ENCODE peak calls at places on chromosomes 12 and 14, in seven cellular contexts. Z is SK-N-MC, B is mammary epithelial cell, F is adrenal gland, W is GM06990, I is bronchial epithelial cell, X is pancreas. A is an unnamed sample.

GRCh38 chr12:112418248-112418595 is 525 bp upstream of the PTPN11 start:
- DNase-seq in Z (no peak), B (no peak), F (no peak), W (peak; percentile 29), I (no peak), X (no peak), A (no peak)

GRCh38 chr12:43305065-43305464 is 246.9 kb downstream of the ADAMTS20 start:
- DNase-seq in Z (no peak), B (no peak), F (no peak), W (no peak), I (no peak), X (no peak), A (no peak)

GRCh38 chr14:102986810-102987579 is 64.5 kb downstream of the AMN start:
- DNase-seq in Z (no peak), B (peak; percentile 99), F (no peak), W (no peak), I (peak; percentile 100), X (no peak), A (no peak)

GRCh38 chr12:120468271-120468845 is 1.2 kb downstream of the SRSF9 start:
- DNase-seq in Z (no peak), B (peak; percentile 51), F (peak; percentile 29), W (peak; percentile 47), I (no peak), X (peak; percentile 49), A (peak; percentile 55)

GRCh38 chr12:7060353-7060954 is at the start of gene C1S:
- DNase-seq in Z (no peak), B (peak; percentile 89), F (peak; percentile 83), W (no peak), I (peak; percentile 93), X (peak; percentile 35), A (peak; percentile 10)

GRCh38 chr14:78902010-78902623 is 731.9 kb downstream of the NRXN3 start:
- DNase-seq in Z (no peak), B (peak; percentile 11), F (peak; percentile 29), W (no peak), I (peak; percentile 26), X (peak; percentile 33), A (peak; percentile 18)

GRCh38 chr14:36683083-36683724 is 21.5 kb downstream of the PAX9 start:
- DNase-seq in Z (no peak), B (no peak), F (no peak), W (no peak), I (peak; percentile 46), X (no peak), A (no peak)

GRCh38 chr14:30450620-30451019 is 108.3 kb upstream of the G2E3 start:
- DNase-seq in Z (no peak), B (peak; percentile 3), F (no peak), W (no peak), I (peak; percentile 37), X (no peak), A (no peak)

GRCh38 chr14:41960316-41960715 is 353.6 kb downstream of the LRFN5 start:
- DNase-seq in Z (no peak), B (no peak), F (no peak), W (no peak), I (no peak), X (no peak), A (no peak)

GRCh38 chr12:127485528-127485927 is 781.4 kb upstream of the TMEM132C start:
- DNase-seq in Z (no peak), B (peak; percentile 71), F (peak; percentile 46), W (no peak), I (peak; percentile 32), X (no peak), A (peak; percentile 25)

GRCh38 chr14:49052516-49052915 is 533.7 kb downstream of the RPS29 start:
- DNase-seq in Z (no peak), B (no peak), F (no peak), W (no peak), I (no peak), X (no peak), A (peak; percentile 68)

GRCh38 chr12:131829351-131829794 is 1.2 kb downstream of the MMP17 start:
- DNase-seq in Z (no peak), B (peak; percentile 14), F (no peak), W (no peak), I (no peak), X (no peak), A (no peak)

GRCh38 chr12:75364918-75365317 is 26.0 kb upstream of the GLIPR1L2 start:
- DNase-seq in Z (peak; percentile 80), B (no peak), F (no peak), W (no peak), I (no peak), X (no peak), A (peak; percentile 80)

GRCh38 chr12:105324704-105325103 is 5.8 kb upstream of the C12orf75 start:
- DNase-seq in Z (no peak), B (no peak), F (no peak), W (no peak), I (no peak), X (no peak), A (no peak)

GRCh38 chr14:79947440-79947839 is 263.9 kb downstream of the DIO2 start:
- DNase-seq in Z (no peak), B (no peak), F (no peak), W (no peak), I (no peak), X (no peak), A (no peak)

GRCh38 chr14:76876076-76876475 is 49.9 kb downstream of the LRRC74A start:
- DNase-seq in Z (peak; percentile 44), B (peak; percentile 63), F (peak; percentile 65), W (no peak), I (peak; percentile 59), X (peak; percentile 64), A (peak; percentile 81)

GRCh38 chr14:55077691-55078151 is 26.3 kb downstream of the MAPK1IP1L start:
- DNase-seq in Z (no peak), B (peak; percentile 93), F (no peak), W (no peak), I (peak; percentile 91), X (peak; percentile 36), A (peak; percentile 60)

GRCh38 chr12:50980545-50980944 is 28.2 kb downstream of the HIGD1C start:
- DNase-seq in Z (no peak), B (no peak), F (no peak), W (no peak), I (no peak), X (no peak), A (no peak)

GRCh38 chr14:35653045-35653444 is 119.1 kb downstream of the INSM2 start:
- DNase-seq in Z (no peak), B (no peak), F (no peak), W (no peak), I (no peak), X (no peak), A (no peak)

GRCh38 chr12:106245767-106246166 is 2.1 kb downstream of the CKAP4 start:
- DNase-seq in Z (peak; percentile 44), B (no peak), F (peak; percentile 58), W (no peak), I (peak; percentile 74), X (peak; percentile 50), A (no peak)

GRCh38 chr14:34098985-34099349 is 148.1 kb upstream of the EGLN3 start:
- DNase-seq in Z (no peak), B (no peak), F (no peak), W (no peak), I (no peak), X (no peak), A (no peak)

GRCh38 chr12:51879102-51879501 is 8.8 kb upstream of the ANKRD33 start:
- DNase-seq in Z (no peak), B (no peak), F (no peak), W (no peak), I (no peak), X (no peak), A (no peak)

GRCh38 chr12:107474639-107475539 is 210.7 kb upstream of the PWP1 start:
- DNase-seq in Z (no peak), B (peak; percentile 29), F (no peak), W (no peak), I (peak; percentile 48), X (no peak), A (no peak)

DNA sequence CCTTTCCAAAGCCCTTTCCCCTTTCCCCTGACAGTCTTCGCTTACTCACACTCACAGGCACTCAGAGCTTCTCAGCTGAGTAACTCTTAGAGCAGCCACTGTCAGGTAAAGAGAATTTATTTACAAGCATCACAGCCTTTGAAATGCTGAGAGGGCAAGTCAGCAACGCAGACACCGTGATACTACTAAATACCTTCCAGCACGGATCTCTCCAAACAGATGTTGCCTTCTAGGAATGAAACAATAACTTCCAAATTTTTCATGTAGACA is 167.8 kb downstream of the FOXN3 start:
- DNase-seq in Z (no peak), B (peak; percentile 81), F (no peak), W (no peak), I (peak; percentile 92), X (no peak), A (no peak)
- H3K36me3 ChIP-seq in Z (no peaks in the 10 kb centered on the region), B (no peaks in the 10 kb centered on the region), F (no peaks in the 10 kb centered on the region), W (no peaks in the 10 kb centered on the region), I (no peaks in the 10 kb centered on the region), X (no peaks in the 10 kb centered on the region), A (no peaks in the 10 kb centered on the region)

GRCh38 chr12:31803306-31804184 is 74.7 kb upstream of the AMN1 start:
- DNase-seq in Z (no peak), B (no peak), F (no peak), W (no peak), I (no peak), X (no peak), A (no peak)

GRCh38 chr12:31813305-31813704 is 84.5 kb upstream of the AMN1 start:
- DNase-seq in Z (no peak), B (peak; percentile 1), F (no peak), W (no peak), I (peak; percentile 7), X (no peak), A (peak; percentile 23)

GRCh38 chr12:31804185-31804504 is 75.3 kb upstream of the AMN1 start:
- DNase-seq in Z (no peak), B (no peak), F (no peak), W (peak; percentile 51), I (no peak), X (no peak), A (no peak)

DNA sequence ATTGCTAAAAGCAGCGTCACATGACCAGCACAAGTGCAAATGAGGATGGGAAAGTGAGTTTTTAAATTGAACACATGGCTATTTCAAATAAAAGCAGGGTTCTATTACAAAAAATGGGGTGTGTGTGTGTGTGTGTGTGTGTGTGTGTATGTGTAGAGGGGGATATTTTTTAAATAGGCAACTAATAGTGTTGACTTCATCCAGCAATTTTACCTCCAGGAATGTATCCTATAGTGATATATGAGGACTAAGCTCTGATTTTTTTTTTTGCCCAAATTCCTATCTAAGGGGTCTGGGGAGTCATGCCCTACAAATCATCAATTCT is 78.9 kb upstream of the AMN1 start:
- DNase-seq in Z (no peak), B (no peak), F (no peak), W (peak; percentile 44), I (no peak), X (no peak), A (no peak)
- H3K36me3 ChIP-seq in Z (no peaks in the 10 kb centered on the region), B (no peaks in the 10 kb centered on the region), F (no peaks in the 10 kb centered on the region), W (no peaks in the 10 kb centered on the region), I (no peaks in the 10 kb centered on the region), X (no peaks in the 10 kb centered on the region), A (no peaks in the 10 kb centered on the region)

GRCh38 chr12:1639538-1639937 is 10.5 kb downstream of the WNT5B start:
- DNase-seq in Z (no peak), B (no peak), F (no peak), W (no peak), I (no peak), X (no peak), A (no peak)
- H3K36me3 ChIP-seq in Z (no peaks in the 10 kb centered on the region), B (no peaks in the 10 kb centered on the region), F (no peaks in the 10 kb centered on the region), W (no peaks in the 10 kb centered on the region), I (no peaks in the 10 kb centered on the region), X (no peaks in the 10 kb centered on the region), A (peaks cover 33% of the 10 kb centered on the region)

DNA sequence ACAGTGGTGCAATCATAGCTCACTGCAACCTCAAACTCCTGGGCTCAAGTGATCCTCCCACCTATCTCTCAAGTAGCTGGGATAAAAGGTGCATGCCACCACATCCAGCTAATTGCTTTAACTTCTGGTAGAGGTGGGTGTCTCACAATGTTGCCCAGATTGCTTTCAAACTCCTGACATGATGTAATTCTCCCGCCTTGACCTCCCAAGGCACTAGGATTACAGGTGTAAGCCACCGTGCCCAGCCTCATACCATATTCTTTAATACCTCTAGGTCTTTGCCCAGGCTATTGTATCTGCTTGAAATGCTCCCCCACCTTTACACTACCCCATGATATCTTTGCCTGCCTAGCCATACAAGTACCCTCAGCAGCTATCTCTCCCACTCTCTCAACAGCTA is 11.3 kb downstream of the R3HDM2 start:
- DNase-seq in Z (no peak), B (no peak), F (no peak), W (no peak), I (no peak), X (no peak), A (no peak)
- H3K36me3 ChIP-seq in Z (peaks cover 14% of the 10 kb centered on the region), B (no peaks in the 10 kb centered on the region), F (no peaks in the 10 kb centered on the region), W (no peaks in the 10 kb centered on the region), I (peaks cover 1% of the 10 kb centered on the region), X (no peaks in the 10 kb centered on the region), A (peaks cover 35% of the 10 kb centered on the region)